ENCODE peak calls at places on chromosomes 11 and 22, in seven cellular contexts. F, R, Q, V, Y, C and A are unnamed samples.

GRCh38 chr11:86818466-86819282 is 18.3 kb downstream of the PRSS23 start:
- DNase-seq in F (no peak), R (no peak), Q (no peak), V (no peak), Y (no peak), C (peak; percentile 92), A (peak; percentile 82)

GRCh38 chr11:36023922-36024321 is 80.1 kb downstream of the LDLRAD3 start:
- DNase-seq in F (no peak), R (no peak), Q (no peak), V (no peak), Y (no peak), C (no peak), A (no peak)

GRCh38 chr11:5550440-5551095 is 2.2 kb upstream of the OR52H1 start:
- DNase-seq in F (no peak), R (peak; percentile 52), Q (no peak), V (no peak), Y (no peak), C (no peak), A (no peak)

GRCh38 chr11:103730151-103730940 is 306.1 kb upstream of the DDI1 start:
- DNase-seq in F (no peak), R (no peak), Q (no peak), V (no peak), Y (no peak), C (no peak), A (no peak)

GRCh38 chr22:30968015-30968923 is at the start of gene MORC2:
- DNase-seq in F (no peak), R (peak; percentile 1), Q (no peak), V (no peak), Y (no peak), C (peak; percentile 52), A (peak; percentile 18)

GRCh38 chr11:39361557-39361956 is 2097.9 kb downstream of the LRRC4C start:
- DNase-seq in F (no peak), R (no peak), Q (no peak), V (no peak), Y (no peak), C (no peak), A (no peak)

GRCh38 chr22:23113067-23113846 is 28.5 kb downstream of the RSPH14 start:
- DNase-seq in F (no peak), R (peak; percentile 62), Q (peak; percentile 60), V (no peak), Y (no peak), C (peak; percentile 41), A (no peak)

GRCh38 chr11:76314741-76315090 is 66.2 kb downstream of the THAP12 start:
- DNase-seq in F (no peak), R (peak; percentile 19), Q (no peak), V (no peak), Y (no peak), C (peak; percentile 47), A (no peak)

GRCh38 chr11:10268746-10269487 is 25.1 kb downstream of the SBF2 start:
- DNase-seq in F (no peak), R (no peak), Q (no peak), V (no peak), Y (no peak), C (no peak), A (no peak)

GRCh38 chr22:46681010-46681409 is 57.0 kb downstream of the CERK start:
- DNase-seq in F (no peak), R (no peak), Q (no peak), V (no peak), Y (no peak), C (no peak), A (no peak)